ENCODE peak calls at places on chromosomes 13 and 19, in eight cellular contexts. One of them, this sample, is unnamed.

GRCh38 chr19:1290699-1291651 is 5.3 kb downstream of the EFNA2 start:
- DNase-seq in GM12891: no peak
- DNase-seq in DMS79: no peak
- DNase-seq in naive thymus-derived CD4-positive, alpha-beta T cell: no peak
- DNase-seq in stimulated activated CD4-positive, alpha-beta T cell treated with anti-CD3 and anti-CD28 coated beads, Interleukin-4, amount 100 ng/mL, for 48 hours: no peak
- DNase-seq in activated CD4-positive, alpha-beta T cell treated with anti-CD3 and anti-CD28 coated beads, Interleukin-2, amount 10 ng/mL, durations not matched to agents 7 days and 5 days: no peak
- DNase-seq in mucosa of gallbladder: no peak
- DNase-seq in memory B cell: no peak
- DNase-seq in this sample: no peak

GRCh38 chr13:51275101-51275500 is 52.9 kb downstream of the FAM124A start:
- DNase-seq in GM12891: no peak
- DNase-seq in DMS79: no peak
- DNase-seq in naive thymus-derived CD4-positive, alpha-beta T cell: no peak
- DNase-seq in stimulated activated CD4-positive, alpha-beta T cell treated with anti-CD3 and anti-CD28 coated beads, Interleukin-4, amount 100 ng/mL, for 48 hours: no peak
- DNase-seq in activated CD4-positive, alpha-beta T cell treated with anti-CD3 and anti-CD28 coated beads, Interleukin-2, amount 10 ng/mL, durations not matched to agents 7 days and 5 days: no peak
- DNase-seq in mucosa of gallbladder: no peak
- DNase-seq in memory B cell: no peak
- DNase-seq in this sample: no peak

GRCh38 chr19:18477042-18477760 is 39.3 kb upstream of the ISYNA1 start:
- DNase-seq in GM12891: no peak
- DNase-seq in DMS79: no peak
- DNase-seq in naive thymus-derived CD4-positive, alpha-beta T cell: no peak
- DNase-seq in stimulated activated CD4-positive, alpha-beta T cell treated with anti-CD3 and anti-CD28 coated beads, Interleukin-4, amount 100 ng/mL, for 48 hours: no peak
- DNase-seq in activated CD4-positive, alpha-beta T cell treated with anti-CD3 and anti-CD28 coated beads, Interleukin-2, amount 10 ng/mL, durations not matched to agents 7 days and 5 days: no peak
- DNase-seq in mucosa of gallbladder: no peak
- DNase-seq in memory B cell: no peak
- DNase-seq in this sample: no peak

GRCh38 chr13:90352763-90353162 is 994.7 kb upstream of the MIR17HG start:
- DNase-seq in GM12891: no peak
- DNase-seq in DMS79: no peak
- DNase-seq in naive thymus-derived CD4-positive, alpha-beta T cell: no peak
- DNase-seq in stimulated activated CD4-positive, alpha-beta T cell treated with anti-CD3 and anti-CD28 coated beads, Interleukin-4, amount 100 ng/mL, for 48 hours: no peak
- DNase-seq in activated CD4-positive, alpha-beta T cell treated with anti-CD3 and anti-CD28 coated beads, Interleukin-2, amount 10 ng/mL, durations not matched to agents 7 days and 5 days: no peak
- DNase-seq in mucosa of gallbladder: no peak
- DNase-seq in memory B cell: no peak
- DNase-seq in this sample: no peak

GRCh38 chr19:36528194-36528920 is at the start of gene ZNF260:
- DNase-seq in GM12891: peak
- DNase-seq in DMS79: peak
- DNase-seq in naive thymus-derived CD4-positive, alpha-beta T cell: peak
- DNase-seq in stimulated activated CD4-positive, alpha-beta T cell treated with anti-CD3 and anti-CD28 coated beads, Interleukin-4, amount 100 ng/mL, for 48 hours: peak
- DNase-seq in activated CD4-positive, alpha-beta T cell treated with anti-CD3 and anti-CD28 coated beads, Interleukin-2, amount 10 ng/mL, durations not matched to agents 7 days and 5 days: peak
- DNase-seq in mucosa of gallbladder: peak
- DNase-seq in memory B cell: peak
- DNase-seq in this sample: peak

GRCh38 chr13:98992355-98992754 is 14.5 kb upstream of the DOCK9 start:
- DNase-seq in GM12891: no peak
- DNase-seq in DMS79: no peak
- DNase-seq in naive thymus-derived CD4-positive, alpha-beta T cell: no peak
- DNase-seq in stimulated activated CD4-positive, alpha-beta T cell treated with anti-CD3 and anti-CD28 coated beads, Interleukin-4, amount 100 ng/mL, for 48 hours: no peak
- DNase-seq in activated CD4-positive, alpha-beta T cell treated with anti-CD3 and anti-CD28 coated beads, Interleukin-2, amount 10 ng/mL, durations not matched to agents 7 days and 5 days: no peak
- DNase-seq in mucosa of gallbladder: no peak
- DNase-seq in memory B cell: no peak
- DNase-seq in this sample: no peak

GRCh38 chr19:48629297-48629598 is 7.9 kb downstream of the DBP start:
- DNase-seq in GM12891: no peak
- DNase-seq in DMS79: no peak
- DNase-seq in naive thymus-derived CD4-positive, alpha-beta T cell: no peak
- DNase-seq in stimulated activated CD4-positive, alpha-beta T cell treated with anti-CD3 and anti-CD28 coated beads, Interleukin-4, amount 100 ng/mL, for 48 hours: no peak
- DNase-seq in activated CD4-positive, alpha-beta T cell treated with anti-CD3 and anti-CD28 coated beads, Interleukin-2, amount 10 ng/mL, durations not matched to agents 7 days and 5 days: no peak
- DNase-seq in mucosa of gallbladder: no peak
- DNase-seq in memory B cell: peak
- DNase-seq in this sample: no peak

GRCh38 chr13:31887311-31887710 is 144.3 kb upstream of the FRY start:
- DNase-seq in GM12891: no peak
- DNase-seq in DMS79: no peak
- DNase-seq in naive thymus-derived CD4-positive, alpha-beta T cell: no peak
- DNase-seq in stimulated activated CD4-positive, alpha-beta T cell treated with anti-CD3 and anti-CD28 coated beads, Interleukin-4, amount 100 ng/mL, for 48 hours: no peak
- DNase-seq in activated CD4-positive, alpha-beta T cell treated with anti-CD3 and anti-CD28 coated beads, Interleukin-2, amount 10 ng/mL, durations not matched to agents 7 days and 5 days: no peak
- DNase-seq in mucosa of gallbladder: no peak
- DNase-seq in memory B cell: no peak
- DNase-seq in this sample: peak

GRCh38 chr19:46844067-46844489 is 6.6 kb downstream of the AP2S1 start:
- DNase-seq in GM12891: no peak
- DNase-seq in DMS79: no peak
- DNase-seq in naive thymus-derived CD4-positive, alpha-beta T cell: no peak
- DNase-seq in stimulated activated CD4-positive, alpha-beta T cell treated with anti-CD3 and anti-CD28 coated beads, Interleukin-4, amount 100 ng/mL, for 48 hours: no peak
- DNase-seq in activated CD4-positive, alpha-beta T cell treated with anti-CD3 and anti-CD28 coated beads, Interleukin-2, amount 10 ng/mL, durations not matched to agents 7 days and 5 days: no peak
- DNase-seq in mucosa of gallbladder: no peak
- DNase-seq in memory B cell: no peak
- DNase-seq in this sample: peak

GRCh38 chr13:110518571-110518970 is 43.0 kb downstream of the RAB20 start:
- DNase-seq in GM12891: no peak
- DNase-seq in DMS79: no peak
- DNase-seq in naive thymus-derived CD4-positive, alpha-beta T cell: no peak
- DNase-seq in stimulated activated CD4-positive, alpha-beta T cell treated with anti-CD3 and anti-CD28 coated beads, Interleukin-4, amount 100 ng/mL, for 48 hours: no peak
- DNase-seq in activated CD4-positive, alpha-beta T cell treated with anti-CD3 and anti-CD28 coated beads, Interleukin-2, amount 10 ng/mL, durations not matched to agents 7 days and 5 days: no peak
- DNase-seq in mucosa of gallbladder: no peak
- DNase-seq in memory B cell: no peak
- DNase-seq in this sample: no peak

GRCh38 chr19:16217671-16218464 is 20.2 kb downstream of the AP1M1 start:
- DNase-seq in GM12891: no peak
- DNase-seq in DMS79: no peak
- DNase-seq in naive thymus-derived CD4-positive, alpha-beta T cell: no peak
- DNase-seq in stimulated activated CD4-positive, alpha-beta T cell treated with anti-CD3 and anti-CD28 coated beads, Interleukin-4, amount 100 ng/mL, for 48 hours: no peak
- DNase-seq in activated CD4-positive, alpha-beta T cell treated with anti-CD3 and anti-CD28 coated beads, Interleukin-2, amount 10 ng/mL, durations not matched to agents 7 days and 5 days: no peak
- DNase-seq in mucosa of gallbladder: no peak
- DNase-seq in memory B cell: no peak
- DNase-seq in this sample: no peak

GRCh38 chr19:5587071-5587455 is 19.3 kb upstream of the TINCR start:
- DNase-seq in GM12891: no peak
- DNase-seq in DMS79: no peak
- DNase-seq in naive thymus-derived CD4-positive, alpha-beta T cell: no peak
- DNase-seq in stimulated activated CD4-positive, alpha-beta T cell treated with anti-CD3 and anti-CD28 coated beads, Interleukin-4, amount 100 ng/mL, for 48 hours: no peak
- DNase-seq in activated CD4-positive, alpha-beta T cell treated with anti-CD3 and anti-CD28 coated beads, Interleukin-2, amount 10 ng/mL, durations not matched to agents 7 days and 5 days: no peak
- DNase-seq in mucosa of gallbladder: no peak
- DNase-seq in memory B cell: no peak
- DNase-seq in this sample: no peak

GRCh38 chr13:37187110-37187509 is 81.6 kb upstream of the CSNK1A1L start:
- DNase-seq in GM12891: no peak
- DNase-seq in DMS79: no peak
- DNase-seq in naive thymus-derived CD4-positive, alpha-beta T cell: no peak
- DNase-seq in stimulated activated CD4-positive, alpha-beta T cell treated with anti-CD3 and anti-CD28 coated beads, Interleukin-4, amount 100 ng/mL, for 48 hours: no peak
- DNase-seq in activated CD4-positive, alpha-beta T cell treated with anti-CD3 and anti-CD28 coated beads, Interleukin-2, amount 10 ng/mL, durations not matched to agents 7 days and 5 days: no peak
- DNase-seq in mucosa of gallbladder: no peak
- DNase-seq in memory B cell: no peak
- DNase-seq in this sample: peak

GRCh38 chr19:10013834-10014618 is 743 bp downstream of the RDH8 start:
- DNase-seq in GM12891: no peak
- DNase-seq in DMS79: no peak
- DNase-seq in naive thymus-derived CD4-positive, alpha-beta T cell: no peak
- DNase-seq in stimulated activated CD4-positive, alpha-beta T cell treated with anti-CD3 and anti-CD28 coated beads, Interleukin-4, amount 100 ng/mL, for 48 hours: no peak
- DNase-seq in activated CD4-positive, alpha-beta T cell treated with anti-CD3 and anti-CD28 coated beads, Interleukin-2, amount 10 ng/mL, durations not matched to agents 7 days and 5 days: no peak
- DNase-seq in mucosa of gallbladder: no peak
- DNase-seq in memory B cell: no peak
- DNase-seq in this sample: no peak

GRCh38 chr13:71524245-71525002 is 342.6 kb downstream of the DACH1 start:
- DNase-seq in GM12891: no peak
- DNase-seq in DMS79: peak
- DNase-seq in naive thymus-derived CD4-positive, alpha-beta T cell: no peak
- DNase-seq in stimulated activated CD4-positive, alpha-beta T cell treated with anti-CD3 and anti-CD28 coated beads, Interleukin-4, amount 100 ng/mL, for 48 hours: no peak
- DNase-seq in activated CD4-positive, alpha-beta T cell treated with anti-CD3 and anti-CD28 coated beads, Interleukin-2, amount 10 ng/mL, durations not matched to agents 7 days and 5 days: no peak
- DNase-seq in mucosa of gallbladder: no peak
- DNase-seq in memory B cell: no peak
- DNase-seq in this sample: no peak

GRCh38 chr19:47049307-47049700 is 880 bp upstream of the TMEM160 start:
- DNase-seq in GM12891: no peak
- DNase-seq in DMS79: no peak
- DNase-seq in naive thymus-derived CD4-positive, alpha-beta T cell: no peak
- DNase-seq in stimulated activated CD4-positive, alpha-beta T cell treated with anti-CD3 and anti-CD28 coated beads, Interleukin-4, amount 100 ng/mL, for 48 hours: no peak
- DNase-seq in activated CD4-positive, alpha-beta T cell treated with anti-CD3 and anti-CD28 coated beads, Interleukin-2, amount 10 ng/mL, durations not matched to agents 7 days and 5 days: no peak
- DNase-seq in mucosa of gallbladder: no peak
- DNase-seq in memory B cell: no peak
- DNase-seq in this sample: peak

This sample was measured in EL.